ENCODE peak calls at places on chromosomes 2 and 18, in six cellular contexts. N, Y, Q, A, P and L are unnamed samples.

GRCh38 chr2:75595541-75596395 is 35.0 kb upstream of the EVA1A start:
- DNase-seq in N (no peak), Y (no peak), Q (no peak), A (no peak), P (peak), L (no peak)

GRCh38 chr2:147628971-147629421 is 215.8 kb upstream of the ACVR2A start:
- DNase-seq in N (no peak), Y (no peak), Q (no peak), A (no peak), P (peak), L (no peak)

GRCh38 chr18:38851526-38851925 is 1285.9 kb upstream of the CELF4 start:
- DNase-seq in N (no peak), Y (no peak), Q (no peak), A (no peak), P (no peak), L (no peak)

GRCh38 chr18:10500038-10500437 is 25.8 kb upstream of the NAPG start:
- DNase-seq in N (no peak), Y (no peak), Q (no peak), A (no peak), P (no peak), L (no peak)

GRCh38 chr2:183269956-183270355 is 145.7 kb downstream of the NUP35 start:
- DNase-seq in N (no peak), Y (no peak), Q (no peak), A (no peak), P (peak), L (no peak)

GRCh38 chr2:44392338-44392943 is 30.7 kb downstream of the CAMKMT start:
- DNase-seq in N (peak), Y (peak), Q (peak), A (peak), P (peak), L (no peak)

GRCh38 chr18:76922107-76922506 is 99.8 kb downstream of the ZNF236 start:
- DNase-seq in N (peak), Y (no peak), Q (peak), A (peak), P (peak), L (peak)

GRCh38 chr2:41698787-41699422 is 348.9 kb upstream of the PKDCC start:
- DNase-seq in N (peak), Y (no peak), Q (no peak), A (peak), P (no peak), L (no peak)

GRCh38 chr18:12088096-12088495 is 5.5 kb upstream of the ANKRD62 start:
- DNase-seq in N (no peak), Y (no peak), Q (no peak), A (no peak), P (no peak), L (no peak)

GRCh38 chr2:204343685-204344084 is 201.6 kb upstream of the PARD3B start:
- DNase-seq in N (no peak), Y (no peak), Q (no peak), A (no peak), P (no peak), L (no peak)

GRCh38 chr18:39596891-39597290 is 2031.3 kb upstream of the CELF4 start:
- DNase-seq in N (no peak), Y (no peak), Q (no peak), A (no peak), P (no peak), L (no peak)

GRCh38 chr2:55136138-55136541 is 85.9 kb upstream of the RTN4 start:
- DNase-seq in N (no peak), Y (no peak), Q (no peak), A (no peak), P (no peak), L (no peak)

GRCh38 chr2:67486041-67486796 is 89.1 kb downstream of the ETAA1 start:
- DNase-seq in N (no peak), Y (no peak), Q (no peak), A (no peak), P (no peak), L (no peak)

GRCh38 chr18:54712315-54712714 is 116.0 kb upstream of the RAB27B start:
- DNase-seq in N (no peak), Y (no peak), Q (no peak), A (no peak), P (no peak), L (no peak)

GRCh38 chr18:13611616-13612110 is 114.7 kb downstream of the FAM210A start:
- DNase-seq in N (no peak), Y (peak), Q (no peak), A (no peak), P (peak), L (no peak)

DNA sequence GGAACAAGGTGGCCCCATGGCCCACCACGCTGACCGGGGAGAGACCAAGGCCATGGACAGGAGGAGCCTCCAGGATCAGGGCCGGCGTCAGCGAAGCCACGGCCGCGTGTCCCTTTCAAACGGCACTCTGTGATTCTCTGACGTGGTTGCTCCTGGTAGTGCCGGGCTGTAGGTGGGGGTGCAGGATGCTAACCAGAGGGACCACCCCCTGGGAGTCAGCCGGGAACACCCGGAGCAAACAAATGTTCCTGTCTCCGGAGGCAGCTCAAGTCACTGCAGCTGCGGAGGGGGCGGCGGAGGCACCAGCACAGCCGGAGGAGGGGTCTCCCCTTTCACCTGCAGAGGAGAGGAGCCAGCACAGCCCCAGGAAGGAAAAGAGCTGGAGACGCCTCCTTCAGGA is 750.6 kb upstream of the SALL3 start:
- DNase-seq in N (no peak), Y (no peak), Q (no peak), A (peak), P (no peak), L (no peak)
- TF ChIP-seq CTCF in N (no peak), Y (no peak), Q (no peak), A (no peak), P (no peak), L (no peak)

GRCh38 chr2:227397562-227397961 is 9.8 kb upstream of the SCYGR1 start:
- DNase-seq in N (no peak), Y (no peak), Q (no peak), A (no peak), P (no peak), L (no peak)

GRCh38 chr2:227398684-227399398 is 11.1 kb upstream of the SCYGR1 start:
- DNase-seq in N (no peak), Y (no peak), Q (no peak), A (no peak), P (no peak), L (no peak)

GRCh38 chr2:227395556-227395955 is 7.8 kb upstream of the SCYGR1 start:
- DNase-seq in N (no peak), Y (no peak), Q (no peak), A (no peak), P (no peak), L (no peak)

GRCh38 chr2:227390468-227391256 is 2.9 kb upstream of the SCYGR1 start:
- DNase-seq in N (no peak), Y (no peak), Q (no peak), A (peak), P (no peak), L (no peak)

DNA sequence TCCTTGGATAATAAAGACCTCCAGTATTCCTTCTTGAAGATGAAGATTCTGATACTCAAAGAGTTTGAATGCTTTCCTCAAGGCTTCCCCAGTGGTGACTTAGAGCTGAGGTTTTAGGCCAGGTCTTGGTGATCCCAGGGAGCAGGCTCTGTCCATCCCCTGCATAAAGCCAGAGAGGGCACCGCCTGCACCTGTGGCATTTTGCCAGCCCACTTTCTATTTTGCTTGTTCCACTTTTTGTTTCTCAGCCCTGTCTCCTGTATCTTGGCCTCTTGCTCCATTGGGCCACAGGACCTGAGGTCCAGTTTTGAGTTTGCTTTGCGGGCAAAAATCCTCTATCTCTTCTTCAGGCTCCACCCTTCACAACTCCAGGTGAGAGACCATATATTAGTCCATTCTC is 6.7 kb upstream of the SCYGR1 start:
- DNase-seq in N (no peak), Y (peak), Q (no peak), A (no peak), P (no peak), L (no peak)
- H3K4me3 ChIP-seq in N (no peak), Y (no peak), Q (no peak), A (no peak), P (no peak), L (no peak)

DNA sequence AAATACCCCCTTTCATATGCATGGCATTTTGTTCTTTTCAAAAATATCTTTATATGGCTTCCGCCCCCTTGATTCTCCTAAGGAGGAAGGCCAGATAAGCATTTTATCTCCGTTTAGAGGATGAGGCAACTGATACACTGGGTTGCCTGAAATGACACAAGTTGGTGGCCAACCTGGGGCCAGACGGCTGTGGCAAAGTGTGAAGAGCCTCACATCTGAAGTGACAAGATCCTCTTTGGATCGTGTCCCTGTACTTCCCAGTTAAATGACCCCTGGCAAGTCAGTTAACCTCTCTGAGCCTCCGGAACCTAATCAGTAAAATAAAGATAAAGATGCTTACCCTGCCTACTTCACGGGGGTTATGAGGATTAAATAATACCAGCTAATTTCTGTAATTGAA is 4.6 kb downstream of the SETBP1 start:
- DNase-seq in N (no peak), Y (no peak), Q (no peak), A (no peak), P (no peak), L (no peak)
- TF ChIP-seq CTCF in N (no peak), Y (no peak), Q (no peak), A (no peak), P (no peak), L (no peak)

DNA sequence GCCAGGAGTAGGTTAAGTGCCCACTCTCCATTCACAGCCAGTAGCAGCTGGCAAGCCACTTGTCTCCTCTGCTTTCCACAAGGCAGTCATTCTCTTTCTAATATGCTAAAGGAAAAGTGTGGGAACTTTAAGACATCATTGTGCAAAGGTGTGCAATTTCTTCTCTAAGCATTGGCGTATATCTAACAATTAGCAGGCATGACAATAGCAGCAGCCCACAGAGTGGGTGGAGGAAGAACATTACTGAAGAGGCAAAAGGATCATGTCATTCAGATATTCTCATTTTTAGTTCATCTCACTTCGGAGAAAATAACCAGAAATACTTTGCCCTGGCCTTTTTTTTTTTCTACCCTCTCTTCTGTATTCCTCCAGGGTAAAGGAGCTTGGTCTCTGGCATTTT is 177.6 kb downstream of the DNAH7 start:
- DNase-seq in N (no peak), Y (no peak), Q (no peak), A (no peak), P (no peak), L (no peak)
- H3K4me3 ChIP-seq in N (no peak), Y (no peak), Q (no peak), A (no peak), P (no peak), L (no peak)

GRCh38 chr2:28292491-28292890 is 100.2 kb upstream of the FOSL2 start:
- DNase-seq in N (no peak), Y (no peak), Q (no peak), A (no peak), P (peak), L (no peak)
- TF ChIP-seq CTCF in N (no peak), Y (no peak), Q (no peak), A (no peak), P (no peak), L (no peak)

GRCh38 chr18:79454034-79454735 is 58.5 kb downstream of the NFATC1 start:
- DNase-seq in N (no peak), Y (no peak), Q (no peak), A (no peak), P (peak), L (no peak)
- H3K4me3 ChIP-seq in N (no peak), Y (no peak), Q (no peak), A (no peak), P (no peak), L (no peak)

DNA sequence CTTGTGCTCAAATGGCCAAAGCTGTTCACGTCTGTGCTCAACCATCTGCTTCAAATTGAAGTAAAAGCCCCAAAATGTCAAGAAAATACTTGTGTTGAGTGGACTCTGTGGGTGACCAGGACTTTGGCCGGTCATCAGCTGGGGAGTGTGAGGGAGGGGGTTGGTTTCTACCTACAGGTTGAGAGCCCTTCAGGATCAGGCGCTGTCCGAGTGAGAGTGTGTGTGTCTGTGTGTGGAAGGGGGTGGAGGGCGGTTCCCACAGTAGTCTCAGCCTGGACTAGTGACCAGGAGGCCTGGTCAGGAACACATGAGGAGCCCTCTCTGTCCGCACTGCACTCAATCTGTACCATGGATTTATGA is 34.2 kb downstream of the ATOH8 start:
- DNase-seq in N (no peak), Y (no peak), Q (no peak), A (no peak), P (no peak), L (no peak)
- TF ChIP-seq CTCF in N (no peak), Y (no peak), Q (no peak), A (no peak), P (no peak), L (no peak)